ENCODE peak calls at places on chromosomes 12 and 14, in six cellular contexts. J is fibroblast of lung, Y is PC-9, W is IMR-90, R is endothelial cell of umbilical vein, V is astrocyte. F is an unnamed sample.

GRCh38 chr14:33902363-33902762 is 48.5 kb downstream of the EGLN3 start:
- DNase-seq in R (no peak), W (no peak), J (no peak), Y (no peak), V (no peak), F (no peak)

GRCh38 chr14:63685401-63685800 is 42.5 kb downstream of the SGPP1 start:
- DNase-seq in Y (no peak), W (no peak), R (no peak), V (no peak), J (no peak), F (no peak)

GRCh38 chr12:67026847-67027246 is 242.3 kb upstream of the CAND1 start:
- DNase-seq in W (no peak), V (no peak), J (no peak), Y (no peak), R (no peak), F (no peak)

GRCh38 chr12:128268348-128268725 is 1.4 kb downstream of the TMEM132C start:
- DNase-seq in R (no peak), Y (no peak), J (no peak), V (no peak), W (no peak), F (no peak)

GRCh38 chr12:77256924-77257323 is 191.6 kb upstream of the E2F7 start:
- DNase-seq in R (no peak), J (peak), Y (no peak), V (peak), W (no peak), F (no peak)

GRCh38 chr12:2108975-2109671 is 56.3 kb downstream of the CACNA1C start:
- DNase-seq in Y (no peak), V (no peak), W (no peak), R (no peak), J (no peak), F (no peak)

GRCh38 chr14:59868021-59868420 is 2.6 kb downstream of the RTN1 start:
- DNase-seq in V (no peak), R (no peak), Y (no peak), W (no peak), J (no peak), F (no peak)

GRCh38 chr12:4434721-4435425 is 10.7 kb downstream of the FGF6 start:
- DNase-seq in V (no peak), W (no peak), J (no peak), R (no peak), Y (no peak), F (no peak)

GRCh38 chr14:92266216-92266615 is 56.7 kb upstream of the SLC24A4 start:
- DNase-seq in J (no peak), W (no peak), R (no peak), V (no peak), Y (no peak), F (no peak)

GRCh38 chr12:129200576-129200975 is 347.3 kb downstream of the GLT1D1 start:
- DNase-seq in R (no peak), V (no peak), Y (no peak), J (no peak), W (no peak), F (no peak)

GRCh38 chr12:96294831-96295230 is 100.7 kb downstream of the ELK3 start:
- DNase-seq in R (no peak), J (peak), Y (no peak), V (peak), W (peak), F (peak)

GRCh38 chr14:36021030-36021422 is 155.5 kb downstream of the PTCSC3 start:
- DNase-seq in V (no peak), J (no peak), R (no peak), Y (no peak), W (no peak), F (no peak)

GRCh38 chr14:68790656-68791077 is 2.2 kb downstream of the ZFP36L1 start:
- DNase-seq in J (no peak), Y (no peak), W (no peak), V (no peak), R (peak), F (no peak)

GRCh38 chr12:15757553-15758255 is 31.5 kb downstream of the EPS8 start:
- DNase-seq in V (peak), R (no peak), Y (peak), J (peak), W (peak), F (no peak)

GRCh38 chr12:120892265-120892664 is 11.9 kb downstream of the SPPL3 start:
- DNase-seq in J (no peak), V (no peak), W (no peak), Y (no peak), R (peak), F (no peak)

GRCh38 chr12:11650279-11650696 is 814 bp downstream of the ETV6 start:
- DNase-seq in J (no peak), W (no peak), R (no peak), V (no peak), Y (no peak), F (no peak)

DNA sequence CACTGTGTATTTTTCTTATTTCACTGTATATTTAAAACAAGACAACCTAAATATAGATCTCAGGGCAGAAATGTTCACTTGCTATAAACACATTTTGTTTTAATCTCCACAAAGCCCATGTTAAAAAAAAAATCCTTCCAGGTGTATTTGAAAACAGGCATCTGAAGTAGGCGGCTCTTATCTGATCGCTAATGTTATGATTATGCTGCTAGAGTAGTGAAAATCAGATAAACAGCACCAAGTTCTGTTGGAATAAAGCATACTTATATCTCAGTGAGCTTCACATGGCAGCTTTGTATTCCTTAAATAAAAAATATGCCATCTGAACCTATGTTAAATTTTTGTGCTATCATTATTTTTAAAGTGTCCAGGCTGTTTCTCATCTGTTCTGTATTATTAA is 47.6 kb upstream of the PZP start:
- DNase-seq in J (no peak), V (no peak), R (no peak), W (no peak), Y (no peak), F (no peak)
- H2AFZ ChIP-seq in J (no peak), V (no peak), R (no peak), W (no peak), Y (no peak), F (no peak)

GRCh38 chr14:87935081-87935828 is 57.7 kb downstream of the GALC start:
- DNase-seq in W (no peak), V (no peak), R (no peak), Y (no peak), J (no peak), F (no peak)
- H2AFZ ChIP-seq in W (no peak), V (no peak), R (no peak), Y (no peak), J (no peak), F (no peak)

DNA sequence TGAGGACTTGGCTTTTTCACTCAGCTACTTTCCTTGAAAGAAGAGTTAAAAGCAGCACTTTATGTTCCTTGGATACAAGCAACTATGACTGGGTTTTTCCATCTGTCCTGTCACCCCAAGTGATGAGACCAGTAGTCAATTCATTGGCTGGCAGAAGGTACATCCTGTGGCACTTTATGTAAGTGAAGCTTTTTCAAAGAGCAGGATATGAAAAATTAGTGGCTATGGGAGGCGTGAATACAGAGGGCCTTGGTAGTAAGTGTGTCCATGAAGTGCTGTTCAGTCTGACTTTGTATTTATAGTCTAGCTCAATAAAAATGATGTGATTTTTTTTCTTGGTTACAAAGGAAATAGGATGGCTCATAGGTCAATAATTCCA is 68.8 kb downstream of the DRAM1 start:
- DNase-seq in Y (no peak), J (no peak), R (no peak), V (no peak), W (no peak), F (no peak)
- H2AFZ ChIP-seq in Y (no peak), J (no peak), R (no peak), V (no peak), W (peak), F (no peak)

DNA sequence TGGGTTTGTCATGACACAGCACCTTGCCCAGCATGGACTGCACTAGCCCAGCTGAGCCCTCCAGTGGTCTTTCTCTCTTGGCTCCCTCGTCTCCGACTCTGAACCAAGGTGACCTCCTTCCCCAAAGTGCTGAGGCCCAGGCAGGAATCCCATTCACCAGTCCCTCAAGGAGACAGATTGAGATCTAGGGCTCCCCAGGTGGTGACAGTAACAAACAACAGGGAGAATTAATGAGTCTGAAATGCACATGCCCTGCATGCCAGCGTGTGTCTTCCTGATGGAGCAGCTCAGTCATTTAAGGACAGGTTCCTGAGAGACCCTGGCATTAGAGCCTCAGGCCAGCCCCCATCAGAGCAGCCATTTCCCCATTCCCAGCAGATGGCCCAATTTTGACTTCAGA is 51.4 kb upstream of the OAS1 start:
- DNase-seq in W (no peak), V (no peak), R (no peak), Y (no peak), J (no peak), F (no peak)
- H2AFZ ChIP-seq in W (no peak), V (no peak), R (no peak), Y (no peak), J (no peak), F (no peak)

DNA sequence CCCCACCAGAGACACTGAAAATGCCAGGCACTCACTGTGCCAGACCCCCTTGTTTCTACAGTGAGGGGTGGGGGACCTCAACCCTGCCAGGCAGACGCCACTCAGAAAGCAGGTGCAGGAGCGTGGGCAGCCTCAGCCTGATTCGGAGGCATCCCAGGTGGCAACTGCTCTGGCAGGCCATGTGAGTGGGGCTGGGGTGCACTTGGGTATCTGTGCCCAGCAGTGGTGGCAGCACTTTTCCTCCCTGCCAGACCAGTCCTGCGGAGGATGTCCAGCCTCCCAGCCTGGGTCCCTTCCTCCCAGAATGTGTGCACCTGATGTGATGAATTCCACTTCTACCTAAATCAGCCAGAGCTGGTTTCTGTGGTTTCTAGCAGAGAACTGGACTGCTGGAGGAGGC is 13.4 kb upstream of the TTC7B start:
- DNase-seq in V (no peak), R (no peak), W (no peak), J (no peak), Y (no peak), F (peak)
- H2AFZ ChIP-seq in V (no peak), R (no peak), W (peak), J (no peak), Y (no peak), F (no peak)

GRCh38 chr12:53737951-53738833 is 10.9 kb upstream of the CALCOCO1 start:
- DNase-seq in J (no peak), R (no peak), Y (no peak), W (no peak), V (no peak), F (no peak)
- H2AFZ ChIP-seq in J (no peak), R (no peak), Y (no peak), W (peak), V (no peak), F (peak)

DNA sequence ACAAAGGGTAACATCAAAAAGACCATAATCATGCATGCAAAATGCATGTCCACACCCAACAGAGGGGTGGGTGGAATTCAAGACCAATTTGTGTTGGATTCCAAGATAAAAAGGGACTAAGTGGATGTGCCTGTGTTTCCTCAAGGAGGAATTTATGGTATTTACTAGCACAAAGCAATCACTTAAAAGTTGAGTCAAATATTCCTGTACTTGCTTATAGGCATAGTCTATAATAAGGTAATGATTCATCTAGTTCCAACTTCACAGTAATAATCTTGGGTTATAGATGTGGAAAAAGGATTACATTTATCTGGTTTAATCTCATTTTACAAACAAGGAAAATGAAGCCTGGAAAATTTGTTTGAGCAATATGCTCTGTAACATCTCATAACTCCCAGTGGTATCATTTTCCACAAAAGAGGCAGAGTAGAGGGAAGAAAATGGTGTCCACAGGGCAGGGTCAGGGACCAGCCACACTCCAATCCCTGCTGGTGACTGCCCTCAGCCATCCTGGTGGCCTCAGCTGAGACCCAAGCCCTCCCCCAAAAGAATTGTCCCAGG is 80.8 kb upstream of the REP15 start:
- DNase-seq in W (peak), V (peak), Y (peak), J (peak), R (no peak), F (no peak)
- H2AFZ ChIP-seq in W (no peak), V (no peak), Y (no peak), J (no peak), R (no peak), F (no peak)

DNA sequence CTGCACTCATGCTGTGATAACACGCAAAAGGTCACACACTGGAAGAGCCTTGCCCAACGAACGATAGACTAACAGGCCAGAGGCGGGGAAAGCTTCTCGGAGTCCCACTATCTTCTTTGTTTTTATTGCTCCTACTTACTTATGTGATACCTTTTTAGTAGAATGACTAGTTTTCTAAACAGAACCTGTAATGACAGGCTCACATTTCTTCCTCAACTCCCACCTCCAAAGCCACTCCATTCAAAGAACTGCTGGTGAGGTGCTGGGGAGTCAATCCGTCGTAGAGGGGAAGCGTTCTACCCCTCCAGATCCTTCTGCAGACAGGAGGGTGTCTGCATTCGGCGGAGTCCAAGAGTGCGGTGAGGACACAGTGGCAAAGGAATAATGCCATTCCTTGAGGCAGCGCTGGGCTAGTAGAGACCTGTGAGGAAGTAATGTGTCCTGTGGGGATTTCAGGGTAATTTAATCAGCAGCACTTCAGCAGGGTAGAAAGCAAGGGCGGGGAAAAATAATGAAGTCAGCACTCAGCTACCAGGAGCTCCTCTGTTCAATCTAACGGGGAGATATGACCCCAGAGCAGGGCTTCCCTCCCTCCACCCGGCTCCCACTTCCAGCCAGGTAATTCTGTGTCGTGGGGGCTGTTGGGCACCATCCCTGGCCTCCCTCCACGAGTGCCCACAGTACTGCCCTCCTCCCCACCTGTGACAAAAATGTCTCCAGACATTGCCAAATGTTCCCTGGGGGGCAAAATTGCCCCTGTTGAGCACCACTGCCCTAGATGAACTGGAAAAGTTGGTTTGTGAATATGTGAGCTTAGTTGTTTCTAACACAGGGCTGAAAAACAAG is 25.2 kb downstream of the SPRING1 start:
- DNase-seq in Y (no peak), V (no peak), R (no peak), W (no peak), J (no peak), F (no peak)
- H2AFZ ChIP-seq in Y (no peak), V (no peak), R (no peak), W (no peak), J (no peak), F (no peak)